ENCODE peak calls at places on chromosomes 4 and X, in ten cellular contexts. N is choroid plexus epithelial cell, M is AG04450, T is A549, I is brain microvascular endothelial cell, C is prostate gland, O is heart right ventricle, F is hepatocyte, H is lower lobe of right lung, R is spleen. P is an unnamed sample.

GRCh38 chrX:19747672-19748610 is 139.5 kb downstream of the SH3KBP1 start:
- DNase-seq in M (no peak), O (no peak), H (peak; percentile 39), T (no peak), R (peak; percentile 90), F (no peak), I (no peak), N (no peak), C (no peak), P (no peak)

GRCh38 chr4:82043809-82044137 is 330.0 kb downstream of the HNRNPD start:
- DNase-seq in C (peak; percentile 6), I (no peak), T (no peak), F (no peak), H (peak; percentile 42), O (no peak), N (no peak), M (no peak), R (no peak), P (no peak)

GRCh38 chrX:130704053-130705038 is 198.7 kb downstream of the ENOX2 start:
- DNase-seq in F (peak; percentile 12), N (peak; percentile 47), H (no peak), R (no peak), I (peak; percentile 12), C (no peak), T (peak; percentile 17), O (no peak), M (no peak), P (no peak)

GRCh38 chrX:31136144-31136572 is 64.3 kb upstream of the FTHL17 start:
- DNase-seq in I (no peak), R (no peak), N (no peak), M (no peak), T (no peak), O (no peak), C (no peak), F (no peak), H (no peak), P (no peak)

GRCh38 chr4:98706200-98706813 is 47.9 kb upstream of the TSPAN5 start:
- DNase-seq in R (no peak), O (no peak), M (no peak), H (no peak), I (no peak), C (no peak), F (no peak), T (no peak), N (no peak), P (no peak)

GRCh38 chrX:133660356-133660755 is 245.1 kb upstream of the GPC4 start:
- DNase-seq in T (no peak), F (no peak), M (no peak), I (no peak), H (no peak), O (no peak), C (no peak), N (peak; percentile 58), R (no peak), P (no peak)

GRCh38 chr4:92264163-92264562 is 39.6 kb upstream of the GRID2 start:
- DNase-seq in R (no peak), O (no peak), T (no peak), N (no peak), F (no peak), C (no peak), H (no peak), I (no peak), M (no peak), P (no peak)

GRCh38 chrX:13939741-13940597 is 89.7 kb downstream of the GEMIN8 start:
- DNase-seq in H (no peak), R (no peak), O (no peak), F (no peak), M (no peak), I (no peak), C (no peak), N (no peak), T (no peak), P (no peak)

GRCh38 chrX:625137-625691 is 5.4 kb upstream of the SHOX start:
- DNase-seq in N (no peak), R (no peak), M (no peak), T (no peak), I (no peak), H (no peak), F (no peak), O (no peak), C (no peak), P (no peak)

GRCh38 chr4:14918336-14918735 is 83.9 kb upstream of the CPEB2 start:
- DNase-seq in H (no peak), O (no peak), R (no peak), I (no peak), N (no peak), C (no peak), F (no peak), T (no peak), M (no peak), P (no peak)

GRCh38 chr4:166121897-166122296 is 248.9 kb downstream of the TLL1 start:
- DNase-seq in O (peak; percentile 16), N (no peak), F (no peak), H (no peak), R (no peak), I (no peak), C (no peak), T (no peak), M (no peak), P (no peak)

GRCh38 chr4:188976644-188977115 is 837.4 kb downstream of the TRIML1 start:
- DNase-seq in N (peak; percentile 57), F (peak; percentile 57), H (no peak), I (peak; percentile 28), O (no peak), R (no peak), T (peak; percentile 36), M (no peak), C (peak; percentile 26), P (peak; percentile 26)

GRCh38 chr4:114208747-114209146 is 229.3 kb upstream of the ARSJ start:
- DNase-seq in M (no peak), F (no peak), R (no peak), H (no peak), I (peak; percentile 38), T (peak; percentile 1), N (peak; percentile 32), O (no peak), C (no peak), P (peak; percentile 7)

GRCh38 chrX:64894454-64895038 is 81.7 kb downstream of the ZC4H2 start:
- DNase-seq in H (no peak), F (peak; percentile 44), T (peak; percentile 4), N (peak; percentile 2), O (no peak), I (no peak), R (no peak), M (no peak), C (peak; percentile 4), P (no peak)

GRCh38 chr4:122508083-122508482 is 51.6 kb upstream of the IL2 start:
- DNase-seq in F (no peak), O (no peak), M (no peak), I (no peak), H (no peak), R (no peak), N (no peak), C (no peak), T (no peak), P (no peak)
- TF ChIP-seq CTCF in F (no peak), O (no peak), M (no peak), I (no peak), H (no peak), R (no peak), N (no peak), C (no peak), T (no peak), P (no peak)

DNA sequence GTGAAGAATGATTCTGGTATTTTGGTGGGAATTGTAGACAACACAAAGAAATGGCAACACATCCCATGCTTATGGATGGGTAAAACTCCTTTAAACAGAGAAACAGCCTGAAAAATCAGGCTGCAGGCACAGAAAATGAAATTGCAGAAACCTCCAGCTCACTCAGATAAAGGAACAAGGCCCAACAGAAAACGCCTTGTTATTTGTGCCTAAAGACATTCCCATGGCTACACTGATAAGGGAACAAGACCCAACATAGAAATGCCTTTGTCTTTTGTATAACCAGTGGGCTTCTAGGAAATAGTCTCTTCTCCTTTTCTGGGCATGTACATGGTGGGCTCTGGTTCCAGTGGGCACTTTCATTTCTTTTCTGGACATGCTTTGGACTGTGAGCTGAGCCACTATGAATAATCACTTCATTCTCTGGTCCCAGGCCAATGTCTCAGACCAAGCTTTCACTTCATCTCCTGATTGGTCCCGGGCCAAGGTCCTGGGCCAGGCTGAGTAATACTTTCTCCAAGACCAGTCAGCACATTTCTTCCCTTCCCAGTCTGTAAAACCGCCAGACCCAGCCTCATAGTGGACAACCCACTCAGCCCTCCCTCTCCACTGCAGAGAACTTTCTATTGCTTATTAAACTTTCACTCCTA is 160.5 kb downstream of the TBX22 start:
- DNase-seq in M (no peak), C (no peak), O (peak; percentile 54), T (no peak), N (no peak), H (no peak), R (no peak), I (no peak), F (peak; percentile 12), P (no peak)
- H3K4me3 ChIP-seq in M (no peak overlapping the region), C (no peak overlapping the region), O (no peak overlapping the region), T (no peak overlapping the region), N (no peak overlapping the region), H (no peak overlapping the region), R (no peak overlapping the region), I (no peak overlapping the region), F (no peak overlapping the region), P (no peak overlapping the region)

DNA sequence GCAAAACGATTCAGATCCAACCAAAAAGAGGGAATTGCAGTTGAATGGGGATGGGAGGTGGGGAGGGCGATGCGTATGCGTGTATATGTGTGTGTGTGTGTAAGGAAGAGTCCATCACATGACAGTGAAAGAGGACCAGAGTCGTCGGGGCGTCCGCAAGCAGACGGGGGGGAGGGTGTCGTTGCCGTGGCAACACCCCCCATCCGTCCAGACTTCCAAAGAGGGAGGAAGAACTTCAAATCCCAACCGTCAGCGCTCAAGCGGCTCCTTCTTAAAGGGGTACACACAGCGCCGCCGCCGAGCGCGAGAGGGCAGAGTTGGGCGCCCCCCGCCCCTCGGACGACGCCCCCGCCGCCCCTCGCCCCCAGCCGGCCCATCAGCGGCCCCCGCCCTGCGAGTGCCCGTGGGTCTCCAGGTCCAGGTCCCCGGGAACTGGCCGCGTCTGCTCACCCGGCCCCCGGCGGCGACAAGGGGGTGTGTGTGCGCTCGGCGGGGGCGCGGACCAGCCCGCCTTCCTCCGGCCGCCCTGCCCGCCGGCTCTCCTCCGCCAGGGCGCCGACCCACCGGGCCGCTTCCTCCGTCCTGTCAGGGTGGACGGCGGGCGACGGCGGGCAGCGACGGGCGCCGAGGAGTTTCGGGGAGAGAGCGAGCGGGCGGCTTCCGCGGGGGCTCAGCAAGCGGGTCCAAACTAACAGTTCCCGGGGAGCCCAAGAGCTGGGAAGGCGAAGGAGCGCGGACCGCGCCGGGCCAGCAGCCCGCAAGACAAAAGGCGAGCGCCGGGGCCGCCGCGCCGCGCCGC is 685 bp downstream of the LCORL start:
- DNase-seq in I (peak; percentile 77), T (peak; percentile 81), H (peak; percentile 80), O (peak; percentile 71), F (peak; percentile 85), C (peak; percentile 36), N (peak; percentile 84), M (peak; percentile 50), R (peak; percentile 92), P (no peak)
- TF ChIP-seq CTCF in I (no peak), T (no peak), H (no peak), O (no peak), F (no peak), C (no peak), N (no peak), M (no peak), R (no peak), P (no peak)

DNA sequence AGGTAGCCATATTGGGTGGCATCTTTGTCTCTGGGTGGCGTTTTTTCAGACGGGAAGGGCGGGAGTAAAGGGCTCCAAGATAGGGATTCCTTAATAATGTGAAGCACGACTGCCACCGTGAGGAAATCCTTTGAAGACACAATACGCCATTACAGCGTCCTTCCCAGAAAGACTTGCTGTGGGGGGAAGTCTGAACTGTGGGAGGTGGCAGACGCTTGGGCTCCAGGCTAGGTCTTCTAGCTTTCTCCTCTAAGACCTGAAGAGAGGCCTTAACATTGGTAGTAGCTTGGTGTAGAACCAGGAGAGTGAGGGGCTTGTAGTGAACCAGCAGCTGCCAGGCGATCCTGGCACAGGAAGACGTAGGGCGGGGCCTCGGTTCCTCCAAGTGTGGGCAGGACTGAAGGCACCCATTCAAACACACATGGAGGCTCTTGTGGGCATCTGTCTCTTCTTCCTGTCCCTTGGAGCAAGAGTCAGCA is 197.3 kb downstream of the OR13H1 start:
- DNase-seq in N (no peak), H (no peak), F (no peak), C (no peak), O (no peak), R (peak; percentile 89), T (peak; percentile 50), I (peak; percentile 48), M (no peak), P (no peak)
- H3K4me3 ChIP-seq in N (no peak overlapping the region), H (no peak overlapping the region), F (no peak overlapping the region), C (no peak overlapping the region), O (no peak overlapping the region), R (peak overlapping the region; percentile 71), T (no peak overlapping the region), I (peak overlapping the region; percentile 59), M (no peak overlapping the region), P (no peak overlapping the region)